ENCODE peak calls at places on chromosomes 16 and 17, in four cellular contexts. One of them, this sample, is unnamed.

GRCh38 chr16:12900599-12901203 is 697 bp upstream of the SHISA9 start:
- DNase-seq in lower leg skin: no peak
- DNase-seq in adrenal gland: no peak
- DNase-seq in heart left ventricle: no peak
- DNase-seq in this sample: no peak

GRCh38 chr16:53876811-53877210 is 172.9 kb downstream of the FTO start:
- DNase-seq in lower leg skin: no peak
- DNase-seq in heart left ventricle: no peak
- DNase-seq in adrenal gland: no peak
- DNase-seq in this sample: no peak

GRCh38 chr17:49546546-49547535 is 28.8 kb upstream of the NXPH3 start:
- DNase-seq in adrenal gland: no peak
- DNase-seq in lower leg skin: peak
- DNase-seq in heart left ventricle: no peak
- DNase-seq in this sample: no peak

GRCh38 chr17:45874148-45874547 is 20.2 kb upstream of the MAPT start:
- DNase-seq in adrenal gland: no peak
- DNase-seq in heart left ventricle: no peak
- DNase-seq in lower leg skin: no peak
- DNase-seq in this sample: no peak

GRCh38 chr17:76085731-76086366 is 6.9 kb downstream of the ZACN start:
- DNase-seq in lower leg skin: no peak
- DNase-seq in adrenal gland: no peak
- DNase-seq in heart left ventricle: no peak
- DNase-seq in this sample: no peak

GRCh38 chr17:44502598-44503079 is 567 bp downstream of the GPATCH8 start:
- DNase-seq in lower leg skin: peak
- DNase-seq in adrenal gland: no peak
- DNase-seq in heart left ventricle: peak
- DNase-seq in this sample: no peak

GRCh38 chr16:50551243-50551642 is 3.0 kb downstream of the NKD1 start:
- DNase-seq in heart left ventricle: no peak
- DNase-seq in lower leg skin: no peak
- DNase-seq in adrenal gland: no peak
- DNase-seq in this sample: no peak

GRCh38 chr17:39747745-39748144 is 10.0 kb downstream of the GRB7 start:
- DNase-seq in heart left ventricle: no peak
- DNase-seq in lower leg skin: no peak
- DNase-seq in adrenal gland: no peak
- DNase-seq in this sample: no peak

GRCh38 chr16:27894441-27894840 is 169.1 kb downstream of the GSG1L start:
- DNase-seq in adrenal gland: no peak
- DNase-seq in lower leg skin: no peak
- DNase-seq in heart left ventricle: no peak
- DNase-seq in this sample: no peak

GRCh38 chr17:34840758-34841157 is 120.5 kb downstream of the CCT6B start:
- DNase-seq in heart left ventricle: no peak
- DNase-seq in lower leg skin: no peak
- DNase-seq in adrenal gland: no peak
- DNase-seq in this sample: no peak

GRCh38 chr16:88807142-88807625 is 3.6 kb downstream of the CDT1 start:
- DNase-seq in lower leg skin: no peak
- DNase-seq in adrenal gland: no peak
- DNase-seq in heart left ventricle: no peak
- DNase-seq in this sample: no peak

GRCh38 chr17:12089809-12090384 is 69.2 kb downstream of the MAP2K4 start:
- DNase-seq in adrenal gland: no peak
- DNase-seq in heart left ventricle: no peak
- DNase-seq in lower leg skin: no peak
- DNase-seq in this sample: peak

GRCh38 chr17:42891539-42892152 is 9.0 kb upstream of the G6PC1 start:
- DNase-seq in lower leg skin: peak
- DNase-seq in adrenal gland: no peak
- DNase-seq in heart left ventricle: peak
- DNase-seq in this sample: no peak

GRCh38 chr17:11601661-11602060 is 3.4 kb downstream of the DNAH9 start:
- DNase-seq in heart left ventricle: no peak
- DNase-seq in adrenal gland: no peak
- DNase-seq in lower leg skin: no peak
- DNase-seq in this sample: no peak

GRCh38 chr16:24525970-24526559 is 13.3 kb upstream of the RBBP6 start:
- DNase-seq in lower leg skin: peak
- DNase-seq in heart left ventricle: no peak
- DNase-seq in adrenal gland: peak
- DNase-seq in this sample: no peak

GRCh38 chr17:52157161-52157560 is 1.4 kb downstream of the CA10 start:
- DNase-seq in adrenal gland: no peak
- DNase-seq in lower leg skin: no peak
- DNase-seq in heart left ventricle: no peak
- DNase-seq in this sample: no peak

GRCh38 chr17:57931488-57932137 is 23.6 kb downstream of the CUEDC1 start:
- DNase-seq in heart left ventricle: no peak
- DNase-seq in adrenal gland: no peak
- DNase-seq in lower leg skin: no peak
- DNase-seq in this sample: no peak

GRCh38 chr17:30717290-30718098 is 107.0 kb downstream of the CRLF3 start:
- DNase-seq in heart left ventricle: peak
- DNase-seq in lower leg skin: peak
- DNase-seq in adrenal gland: no peak
- DNase-seq in this sample: no peak

GRCh38 chr16:89442990-89443726 is 47.2 kb downstream of the ANKRD11 start:
- DNase-seq in adrenal gland: no peak
- DNase-seq in heart left ventricle: no peak
- DNase-seq in lower leg skin: peak
- DNase-seq in this sample: no peak

GRCh38 chr17:46199379-46199778 is 6.2 kb upstream of the KANSL1 start:
- DNase-seq in adrenal gland: no peak
- DNase-seq in heart left ventricle: no peak
- DNase-seq in lower leg skin: no peak
- DNase-seq in this sample: no peak

GRCh38 chr17:80063815-80064585 is 27.6 kb downstream of the CCDC40 start:
- DNase-seq in heart left ventricle: no peak
- DNase-seq in lower leg skin: peak
- DNase-seq in adrenal gland: peak
- DNase-seq in this sample: peak

GRCh38 chr16:54296543-54296942 is 10.0 kb upstream of the IRX3 start:
- DNase-seq in adrenal gland: no peak
- DNase-seq in heart left ventricle: no peak
- DNase-seq in lower leg skin: no peak
- DNase-seq in this sample: no peak

GRCh38 chr16:84785843-84786538 is 33.8 kb upstream of the CRISPLD2 start:
- DNase-seq in heart left ventricle: peak
- DNase-seq in adrenal gland: no peak
- DNase-seq in lower leg skin: no peak
- DNase-seq in this sample: no peak

GRCh38 chr17:80805032-80805751 is 186.4 kb upstream of the CHMP6 start:
- DNase-seq in adrenal gland: no peak
- DNase-seq in lower leg skin: peak
- DNase-seq in heart left ventricle: no peak
- DNase-seq in this sample: no peak

GRCh38 chr17:46978489-46979022 is 497 bp downstream of the RPRML start:
- DNase-seq in heart left ventricle: no peak
- DNase-seq in lower leg skin: no peak
- DNase-seq in adrenal gland: no peak
- DNase-seq in this sample: no peak

GRCh38 chr16:24463196-24463945 is 76.0 kb upstream of the RBBP6 start:
- DNase-seq in lower leg skin: peak
- DNase-seq in heart left ventricle: no peak
- DNase-seq in adrenal gland: no peak
- DNase-seq in this sample: no peak

GRCh38 chr17:48004973-48005372 is 32.6 kb downstream of the COPZ2 start:
- DNase-seq in adrenal gland: no peak
- DNase-seq in heart left ventricle: no peak
- DNase-seq in lower leg skin: no peak
- DNase-seq in this sample: no peak

GRCh38 chr16:82993874-82994375 is 367.2 kb downstream of the CDH13 start:
- DNase-seq in adrenal gland: no peak
- DNase-seq in lower leg skin: no peak
- DNase-seq in heart left ventricle: no peak
- DNase-seq in this sample: no peak

GRCh38 chr17:17635126-17635525 is 43.6 kb upstream of the PEMT start:
- DNase-seq in adrenal gland: no peak
- DNase-seq in lower leg skin: peak
- DNase-seq in heart left ventricle: no peak
- DNase-seq in this sample: no peak

GRCh38 chr17:51185763-51186332 is 19.6 kb downstream of the NME2 start:
- DNase-seq in heart left ventricle: no peak
- DNase-seq in adrenal gland: no peak
- DNase-seq in lower leg skin: no peak
- DNase-seq in this sample: no peak

GRCh38 chr17:45377401-45377800 is 55.3 kb downstream of the ARHGAP27 start:
- DNase-seq in adrenal gland: no peak
- DNase-seq in heart left ventricle: no peak
- DNase-seq in lower leg skin: no peak
- DNase-seq in this sample: no peak

GRCh38 chr17:32822996-32823395 is 53.9 kb downstream of the MYO1D start:
- DNase-seq in lower leg skin: no peak
- DNase-seq in adrenal gland: peak
- DNase-seq in heart left ventricle: no peak
- DNase-seq in this sample: no peak

GRCh38 chr16:30876867-30877266 is 17.0 kb downstream of the BCL7C start:
- DNase-seq in heart left ventricle: no peak
- DNase-seq in lower leg skin: no peak
- DNase-seq in adrenal gland: no peak
- DNase-seq in this sample: no peak

DNA sequence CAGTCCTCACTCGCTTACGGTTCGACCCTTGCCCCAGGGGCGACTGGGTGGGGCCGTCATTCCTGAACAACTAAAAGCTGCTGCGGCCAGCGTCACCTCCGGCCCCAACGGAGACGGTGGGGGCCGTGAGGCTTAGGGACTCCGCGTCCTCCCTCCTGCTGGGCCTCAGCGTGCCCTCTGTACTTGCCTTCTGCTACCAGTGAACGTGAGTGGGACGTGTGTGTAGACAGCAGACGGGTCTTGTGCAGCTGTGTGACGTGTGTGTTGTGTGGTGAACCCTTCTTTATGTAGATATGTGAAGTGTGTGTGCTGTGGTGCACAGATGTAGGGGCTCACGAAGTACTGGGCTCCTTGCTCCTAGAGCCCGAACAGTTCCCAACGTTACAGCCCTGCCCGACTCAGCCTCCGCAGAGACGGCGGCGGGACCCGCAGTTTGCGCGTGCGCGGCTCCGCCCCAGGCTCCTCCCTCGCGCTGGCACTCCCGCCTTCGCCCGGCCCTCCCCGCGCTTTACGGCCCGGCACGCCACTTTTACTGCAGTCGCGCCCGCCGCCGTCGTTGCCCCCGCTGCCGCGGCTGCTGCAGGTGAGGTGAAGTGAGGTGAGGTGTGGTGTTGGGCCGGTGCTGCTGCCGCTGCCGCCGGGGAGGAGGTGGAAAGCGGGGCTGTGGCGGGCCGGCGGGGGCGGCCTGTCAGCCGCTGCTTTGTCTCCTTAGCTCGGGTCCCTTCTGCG is at the start of gene PHAF1:
- DNase-seq in heart left ventricle: peak
- DNase-seq in adrenal gland: peak
- DNase-seq in lower leg skin: peak
- DNase-seq in this sample: peak
- TF ChIP-seq POLR2A in heart left ventricle: peak
- TF ChIP-seq POLR2A in adrenal gland: no peak
- TF ChIP-seq POLR2A in lower leg skin: no peak
- TF ChIP-seq POLR2A in this sample: peak

GRCh38 chr16:1630450-1631213 is 18.5 kb downstream of the CRAMP1 start:
- DNase-seq in heart left ventricle: no peak
- DNase-seq in lower leg skin: no peak
- DNase-seq in adrenal gland: no peak
- DNase-seq in this sample: no peak
- TF ChIP-seq POLR2A in heart left ventricle: no peak
- TF ChIP-seq POLR2A in lower leg skin: no peak
- TF ChIP-seq POLR2A in adrenal gland: no peak
- TF ChIP-seq POLR2A in this sample: no peak

DNA sequence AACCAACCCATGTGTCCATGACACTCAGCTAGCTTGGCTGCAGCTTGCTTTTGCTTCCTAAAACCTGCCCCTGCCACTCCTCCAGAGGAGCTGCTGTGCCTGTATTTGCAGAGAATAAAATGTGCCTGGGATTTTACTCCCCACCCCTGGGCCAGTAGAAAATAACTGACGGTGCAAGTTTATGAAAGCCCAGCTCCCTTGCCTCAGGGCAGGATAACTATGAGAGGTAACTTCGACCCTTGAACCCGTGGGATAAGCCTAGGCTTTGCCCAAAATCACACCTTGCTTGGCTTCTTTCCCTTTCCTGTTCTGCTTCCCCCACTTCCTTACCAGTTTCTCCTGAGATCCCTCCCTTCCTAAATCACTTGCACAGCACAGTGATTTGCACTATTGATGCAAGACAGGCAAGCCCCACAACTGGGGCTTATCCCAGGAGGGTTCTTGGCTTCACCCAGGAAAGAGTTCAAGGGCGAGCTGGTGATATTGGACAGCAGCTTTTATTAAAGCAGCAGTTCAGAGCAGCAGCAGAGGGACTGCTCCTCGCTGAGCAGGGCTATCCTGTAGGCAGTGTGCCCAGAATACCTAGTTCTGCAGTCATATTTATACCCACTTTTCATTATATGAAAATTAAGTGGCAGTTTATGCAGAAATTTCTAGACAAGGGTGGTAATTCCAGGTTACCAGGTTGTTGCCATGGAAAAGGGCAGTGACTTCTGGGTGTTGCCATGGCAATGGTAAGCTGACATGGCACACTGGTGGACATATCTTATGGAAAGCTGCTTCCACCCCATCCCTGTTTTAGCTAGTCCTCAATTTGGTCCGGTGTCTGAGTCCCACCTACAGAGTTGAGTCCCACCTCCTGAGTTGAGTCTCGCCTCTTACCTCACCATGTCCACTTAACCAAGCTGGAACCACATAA is 6.3 kb upstream of the ERCC4 start:
- DNase-seq in lower leg skin: no peak
- DNase-seq in heart left ventricle: no peak
- DNase-seq in adrenal gland: no peak
- DNase-seq in this sample: no peak
- TF ChIP-seq POLR2A in lower leg skin: no peak
- TF ChIP-seq POLR2A in heart left ventricle: no peak
- TF ChIP-seq POLR2A in adrenal gland: no peak
- TF ChIP-seq POLR2A in this sample: no peak

GRCh38 chr17:19242323-19242722 is 5.2 kb downstream of the EPN2 start:
- DNase-seq in lower leg skin: no peak
- DNase-seq in heart left ventricle: no peak
- DNase-seq in adrenal gland: no peak
- DNase-seq in this sample: no peak

GRCh38 chr17:19239544-19239943 is 2.4 kb downstream of the EPN2 start:
- DNase-seq in lower leg skin: no peak
- DNase-seq in adrenal gland: no peak
- DNase-seq in heart left ventricle: no peak
- DNase-seq in this sample: no peak

GRCh38 chr17:19238167-19238505 is 970 bp downstream of the EPN2 start:
- DNase-seq in heart left ventricle: peak
- DNase-seq in adrenal gland: peak
- DNase-seq in lower leg skin: peak
- DNase-seq in this sample: peak

GRCh38 chr17:19242926-19243325 is 5.8 kb downstream of the EPN2 start:
- DNase-seq in heart left ventricle: no peak
- DNase-seq in lower leg skin: no peak
- DNase-seq in adrenal gland: no peak
- DNase-seq in this sample: no peak

GRCh38 chr17:19237389-19238166 is 412 bp downstream of the EPN2 start:
- DNase-seq in lower leg skin: peak
- DNase-seq in heart left ventricle: peak
- DNase-seq in adrenal gland: peak
- DNase-seq in this sample: peak
- TF ChIP-seq POLR2A in lower leg skin: no peak
- TF ChIP-seq POLR2A in heart left ventricle: no peak
- TF ChIP-seq POLR2A in adrenal gland: no peak
- TF ChIP-seq POLR2A in this sample: peak

GRCh38 chr16:77399546-77399945 is 35.3 kb downstream of the ADAMTS18 start:
- DNase-seq in heart left ventricle: no peak
- DNase-seq in adrenal gland: no peak
- DNase-seq in lower leg skin: no peak
- DNase-seq in this sample: no peak
- TF ChIP-seq POLR2A in heart left ventricle: no peak
- TF ChIP-seq POLR2A in adrenal gland: no peak
- TF ChIP-seq POLR2A in lower leg skin: no peak
- TF ChIP-seq POLR2A in this sample: no peak